ENCODE peak calls at places on chromosomes 11 and 22, in four cellular contexts. V, B, W and T are unnamed samples.

GRCh38 chr11:61505640-61506155 is 2.9 kb upstream of the LRRC10B start:
- DNase-seq in W (no peak), B (no peak), V (no peak), T (no peak)

GRCh38 chr11:75317446-75318122 is 33.9 kb downstream of the ARRB1 start:
- DNase-seq in V (no peak), W (no peak), B (no peak), T (no peak)

GRCh38 chr11:32575070-32575469 is 8.6 kb upstream of the EIF3M start:
- DNase-seq in B (no peak), W (no peak), V (no peak), T (no peak)

GRCh38 chr22:30655532-30655931 is 12.1 kb downstream of the DUSP18 start:
- DNase-seq in B (no peak), W (no peak), V (no peak), T (no peak)

GRCh38 chr11:101127348-101127698 is 2.3 kb downstream of the PGR start:
- DNase-seq in B (no peak), W (no peak), V (peak), T (no peak)

GRCh38 chr11:125348141-125348651 is 147.9 kb downstream of the FEZ1 start:
- DNase-seq in V (no peak), B (no peak), W (no peak), T (no peak)

GRCh38 chr22:23591846-23592245 is 11.8 kb upstream of the IGLL1 start:
- DNase-seq in V (no peak), B (no peak), W (no peak), T (no peak)

GRCh38 chr22:30486661-30487115 is 14.9 kb upstream of the SEC14L3 start:
- DNase-seq in B (no peak), W (no peak), V (no peak), T (no peak)

GRCh38 chr11:17395554-17395961 is 7.1 kb upstream of the KCNJ11 start:
- DNase-seq in W (no peak), B (no peak), V (no peak), T (no peak)